ENCODE peak calls at places on chromosomes 13 and 19, in eight cellular contexts. J is astrocyte, U is trophoblast cell, Z is H9, H is fibroblast of lung, P is H1, K is SK-N-SH, W is K562. N is an unnamed sample.

GRCh38 chr13:94722596-94722995 is 10.3 kb upstream of the SOX21 start:
- DNase-seq in J (peak; percentile 9), U (peak; percentile 82), Z (no peak), H (peak; percentile 16), P (no peak), K (no peak), W (no peak), N (no peak)

GRCh38 chr13:60931858-60932546 is 483.6 kb downstream of the PCDH20 start:
- DNase-seq in J (peak; percentile 1), U (no peak), Z (no peak), H (peak; percentile 10), P (no peak), K (no peak), W (no peak), N (no peak)

GRCh38 chr13:42363941-42364612 is 92.1 kb downstream of the AKAP11 start:
- DNase-seq in J (peak; percentile 8), U (no peak), Z (peak; percentile 38), H (peak; percentile 13), P (no peak), K (no peak), W (no peak), N (no peak)

GRCh38 chr13:51895906-51896888 is 34.4 kb downstream of the CCDC70 start:
- DNase-seq in J (peak; percentile 31), U (peak; percentile 69), Z (peak; percentile 68), H (peak; percentile 50), P (peak; percentile 69), K (peak; percentile 62), W (peak; percentile 59), N (peak; percentile 82)

GRCh38 chr13:29909975-29910674 is 59.7 kb upstream of the UBL3 start:
- DNase-seq in J (peak; percentile 49), U (peak; percentile 46), Z (no peak), H (peak; percentile 60), P (no peak), K (no peak), W (no peak), N (no peak)

GRCh38 chr19:28793391-28794168 is 419.4 kb downstream of the UQCRFS1 start:
- DNase-seq in J (no peak), U (no peak), Z (peak; percentile 52), H (no peak), P (peak; percentile 67), K (no peak), W (no peak), N (no peak)

GRCh38 chr13:109773276-109773675 is 13.1 kb downstream of the IRS2 start:
- DNase-seq in J (no peak), U (no peak), Z (no peak), H (peak; percentile 51), P (no peak), K (no peak), W (peak; percentile 27), N (no peak)

GRCh38 chr13:44575035-44575434 is 1.1 kb downstream of the TSC22D1 start:
- DNase-seq in J (no peak), U (no peak), Z (no peak), H (no peak), P (no peak), K (no peak), W (no peak), N (no peak)

GRCh38 chr13:28531195-28531955 is 36.4 kb upstream of the FLT1 start:
- DNase-seq in J (no peak), U (no peak), Z (no peak), H (peak; percentile 16), P (peak; percentile 81), K (peak; percentile 48), W (no peak), N (no peak)

GRCh38 chr19:21238670-21239069 is 90.5 kb downstream of the ZNF708 start:
- DNase-seq in J (no peak), U (no peak), Z (no peak), H (no peak), P (no peak), K (no peak), W (no peak), N (no peak)

GRCh38 chr13:57087006-57087405 is 53.7 kb upstream of the PRR20A start:
- DNase-seq in J (no peak), U (no peak), Z (no peak), H (no peak), P (no peak), K (no peak), W (no peak), N (no peak)

GRCh38 chr13:110874508-110874960 is 40.3 kb downstream of the ANKRD10 start:
- DNase-seq in J (peak; percentile 37), U (peak; percentile 17), Z (peak; percentile 88), H (peak; percentile 62), P (peak; percentile 93), K (peak; percentile 96), W (peak; percentile 91), N (no peak)

GRCh38 chr19:10408511-10409291 is 5.4 kb upstream of the CDC37 start:
- DNase-seq in J (no peak), U (no peak), Z (no peak), H (no peak), P (no peak), K (peak; percentile 34), W (no peak), N (no peak)

GRCh38 chr19:29326849-29327840 is 114.2 kb upstream of the UQCRFS1 start:
- DNase-seq in J (no peak), U (no peak), Z (no peak), H (no peak), P (no peak), K (no peak), W (no peak), N (no peak)

GRCh38 chr19:38464421-38465082 is 31.1 kb downstream of the RYR1 start:
- DNase-seq in J (no peak), U (no peak), Z (peak; percentile 40), H (no peak), P (no peak), K (no peak), W (no peak), N (peak; percentile 44)

GRCh38 chr13:114106991-114107685 is 25.3 kb downstream of the RASA3 start:
- DNase-seq in J (no peak), U (no peak), Z (no peak), H (no peak), P (no peak), K (no peak), W (no peak), N (no peak)

GRCh38 chr13:51542358-51542972 is 41.8 kb upstream of the WDFY2 start:
- DNase-seq in J (no peak), U (no peak), Z (no peak), H (no peak), P (no peak), K (peak; percentile 27), W (peak; percentile 11), N (no peak)

GRCh38 chr19:44636439-44637389 is 7.0 kb upstream of the PVR start:
- DNase-seq in J (no peak), U (no peak), Z (no peak), H (no peak), P (no peak), K (no peak), W (no peak), N (no peak)

GRCh38 chr13:30796132-30796832 is 60.9 kb downstream of the ALOX5AP start:
- DNase-seq in J (peak; percentile 72), U (no peak), Z (no peak), H (peak; percentile 80), P (no peak), K (no peak), W (no peak), N (no peak)

GRCh38 chr19:49664171-49665070 is 1.2 kb downstream of the IRF3 start:
- DNase-seq in J (peak; percentile 42), U (peak; percentile 97), Z (peak; percentile 96), H (peak; percentile 68), P (peak; percentile 96), K (peak; percentile 95), W (peak; percentile 91), N (peak; percentile 95)

GRCh38 chr13:104006625-104007061 is 940.4 kb upstream of the SLC10A2 start:
- DNase-seq in J (peak; percentile 90), U (no peak), Z (no peak), H (peak; percentile 90), P (no peak), K (peak; percentile 31), W (no peak), N (no peak)

DNA sequence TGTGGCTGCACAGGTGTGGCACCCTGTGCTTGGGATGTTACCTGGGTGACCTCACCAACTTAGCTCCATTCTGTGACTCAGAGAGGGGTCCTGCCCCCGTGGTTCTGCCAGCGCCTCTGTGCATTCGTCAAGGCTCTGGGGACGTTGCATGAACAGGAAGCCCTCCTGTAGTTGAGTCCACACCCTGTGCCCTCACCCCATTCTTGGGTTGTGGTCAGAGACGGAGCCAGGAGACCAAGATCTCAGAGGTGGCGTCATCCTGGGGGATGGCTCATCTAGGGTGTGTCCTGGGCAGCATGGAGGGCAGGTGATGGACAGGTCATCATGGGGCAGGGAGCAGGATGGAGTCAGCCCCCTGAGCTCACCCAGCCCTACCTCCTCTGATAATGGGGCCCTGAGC is 2.5 kb downstream of the COX6B2 start:
- DNase-seq in J (no peak), U (no peak), Z (no peak), H (no peak), P (no peak), K (no peak), W (no peak), N (no peak)
- H3K27me3 ChIP-seq in J (peaks cover 17% of the 10 kb centered on the region), U (peaks cover 16% of the 10 kb centered on the region), Z (peaks cover 16% of the 10 kb centered on the region), H (peaks cover 31% of the 10 kb centered on the region), P (peaks cover 47% of the 10 kb centered on the region), K (peaks cover 38% of the 10 kb centered on the region), W (peaks cover 6% of the 10 kb centered on the region), N (no peaks in the 10 kb centered on the region)

GRCh38 chr13:107238262-107238661 is 670.3 kb upstream of the ARGLU1 start:
- DNase-seq in J (no peak), U (no peak), Z (no peak), H (no peak), P (no peak), K (no peak), W (no peak), N (no peak)
- H2AFZ ChIP-seq in J (no peak overlapping the region), U (no peak overlapping the region), Z (no peak overlapping the region), H (no peak overlapping the region), P (no peak overlapping the region), K (no peak overlapping the region), W (no peak overlapping the region), N (no peak overlapping the region)

GRCh38 chr19:15035795-15036311 is 13.4 kb upstream of the CASP14 start:
- DNase-seq in J (no peak), U (no peak), Z (no peak), H (no peak), P (no peak), K (no peak), W (no peak), N (no peak)
- H3K27me3 ChIP-seq in J (no peaks in the 10 kb centered on the region), U (no peaks in the 10 kb centered on the region), Z (no peaks in the 10 kb centered on the region), H (no peaks in the 10 kb centered on the region), P (no peaks in the 10 kb centered on the region), K (peaks cover 6% of the 10 kb centered on the region), W (no peaks in the 10 kb centered on the region), N (no peaks in the 10 kb centered on the region)

DNA sequence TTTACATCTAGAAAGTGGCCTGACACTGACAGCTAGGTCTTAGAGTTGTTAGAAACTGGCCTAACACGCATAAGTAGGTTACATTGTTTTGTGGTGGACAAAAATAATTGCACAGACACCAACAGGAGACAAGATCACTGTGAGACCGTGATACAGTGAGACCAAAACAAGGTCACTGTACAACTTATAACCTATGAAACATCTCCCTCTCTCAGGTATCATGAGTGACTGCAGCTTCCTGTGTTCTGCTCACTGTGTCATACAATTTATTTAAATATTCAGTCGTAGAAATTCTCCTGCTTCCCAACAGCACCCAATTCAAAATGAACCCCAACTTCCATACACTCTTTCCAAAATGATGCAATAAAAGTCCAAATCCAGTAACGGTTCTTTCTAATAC is 2165.2 kb downstream of the PCDH9 start:
- DNase-seq in J (no peak), U (no peak), Z (no peak), H (no peak), P (no peak), K (no peak), W (no peak), N (no peak)
- H2AFZ ChIP-seq in J (no peak overlapping the region), U (no peak overlapping the region), Z (no peak overlapping the region), H (no peak overlapping the region), P (no peak overlapping the region), K (no peak overlapping the region), W (no peak overlapping the region), N (peak overlapping the region; percentile 55)